ENCODE peak calls at places on chromosome 9, in seven cellular contexts. Y, S, K, X, Q, D and U are unnamed samples.

GRCh38 chr9:122866079-122866478 is 37.7 kb upstream of the PDCL start:
- DNase-seq in Y (no peak), S (no peak), K (no peak), X (no peak), Q (no peak), D (no peak), U (no peak)

GRCh38 chr9:134051319-134051718 is 16.5 kb downstream of the BRD3 start:
- DNase-seq in Y (no peak), S (no peak), K (no peak), X (no peak), Q (no peak), D (no peak), U (no peak)

GRCh38 chr9:98520221-98520920 is 188.4 kb downstream of the GABBR2 start:
- DNase-seq in Y (no peak), S (no peak), K (no peak), X (no peak), Q (no peak), D (peak), U (peak)

GRCh38 chr9:12819436-12820185 is 44.8 kb downstream of the LURAP1L start:
- DNase-seq in Y (no peak), S (peak), K (no peak), X (no peak), Q (peak), D (peak), U (peak)

GRCh38 chr9:127570533-127571111 is 41.5 kb upstream of the STXBP1 start:
- DNase-seq in Y (no peak), S (no peak), K (no peak), X (peak), Q (no peak), D (no peak), U (no peak)

GRCh38 chr9:33619666-33620404 is 95.8 kb downstream of the ANKRD18B start:
- DNase-seq in Y (no peak), S (peak), K (no peak), X (peak), Q (no peak), D (peak), U (peak)

GRCh38 chr9:131578778-131579504 is 33.6 kb downstream of the PRRT1B start:
- DNase-seq in Y (no peak), S (peak), K (no peak), X (no peak), Q (peak), D (no peak), U (no peak)

GRCh38 chr9:752201-752600 is 89.3 kb upstream of the DMRT1 start:
- DNase-seq in Y (no peak), S (peak), K (no peak), X (no peak), Q (no peak), D (peak), U (peak)

GRCh38 chr9:110183208-110184145 is 24.5 kb downstream of the C9orf152 start:
- DNase-seq in Y (peak), S (peak), K (peak), X (peak), Q (peak), D (peak), U (peak)

GRCh38 chr9:6473149-6473548 is 60.1 kb downstream of the UHRF2 start:
- DNase-seq in Y (no peak), S (no peak), K (no peak), X (no peak), Q (no peak), D (no peak), U (no peak)

GRCh38 chr9:128097156-128098016 is 29.4 kb downstream of the SLC25A25 start:
- DNase-seq in Y (no peak), S (no peak), K (no peak), X (no peak), Q (no peak), D (no peak), U (no peak)